ENCODE peak calls at places on chromosomes 6 and 20, in five cellular contexts. One of them, this sample, is unnamed.

GRCh38 chr6:21396313-21396712 is 197.2 kb upstream of the SOX4 start:
- DNase-seq in H9: no peak
- DNase-seq in tibial artery: no peak
- DNase-seq in ascending aorta: no peak
- DNase-seq in ovary: no peak
- DNase-seq in this sample: no peak

GRCh38 chr6:112330071-112330876 is 16.9 kb upstream of the RFPL4B start:
- DNase-seq in ovary: no peak
- DNase-seq in ascending aorta: no peak
- DNase-seq in H9: no peak
- DNase-seq in tibial artery: no peak
- DNase-seq in this sample: no peak

GRCh38 chr6:90463874-90464273 is 123.0 kb downstream of the MAP3K7 start:
- DNase-seq in H9: no peak
- DNase-seq in ascending aorta: no peak
- DNase-seq in tibial artery: no peak
- DNase-seq in ovary: no peak
- DNase-seq in this sample: no peak

GRCh38 chr6:25193865-25194679 is 85.1 kb upstream of the CARMIL1 start:
- DNase-seq in ascending aorta: no peak
- DNase-seq in H9: no peak
- DNase-seq in ovary: no peak
- DNase-seq in tibial artery: no peak
- DNase-seq in this sample: no peak

GRCh38 chr6:16955899-16956298 is 146.0 kb upstream of the STMND1 start:
- DNase-seq in ascending aorta: no peak
- DNase-seq in H9: no peak
- DNase-seq in ovary: no peak
- DNase-seq in tibial artery: no peak
- DNase-seq in this sample: no peak

GRCh38 chr6:158031445-158032353 is 50.0 kb downstream of the SYNJ2 start:
- DNase-seq in H9: no peak
- DNase-seq in tibial artery: peak; percentile 85
- DNase-seq in ascending aorta: peak; percentile 61
- DNase-seq in ovary: no peak
- DNase-seq in this sample: no peak

GRCh38 chr6:55046869-55047422 is 127.4 kb upstream of the HCRTR2 start:
- DNase-seq in ascending aorta: no peak
- DNase-seq in ovary: no peak
- DNase-seq in H9: no peak
- DNase-seq in tibial artery: no peak
- DNase-seq in this sample: no peak

GRCh38 chr20:31860431-31861345 is 9.6 kb downstream of the DUSP15 start:
- DNase-seq in ovary: no peak
- DNase-seq in H9: peak; percentile 75
- DNase-seq in tibial artery: no peak
- DNase-seq in ascending aorta: no peak
- DNase-seq in this sample: no peak

GRCh38 chr20:50590348-50590664 is 80.1 kb downstream of the PTPN1 start:
- DNase-seq in H9: no peak
- DNase-seq in ovary: no peak
- DNase-seq in ascending aorta: no peak
- DNase-seq in tibial artery: no peak
- DNase-seq in this sample: no peak

GRCh38 chr6:31534521-31535040 is 5.8 kb downstream of the MCCD1 start:
- DNase-seq in tibial artery: no peak
- DNase-seq in ovary: no peak
- DNase-seq in ascending aorta: no peak
- DNase-seq in H9: no peak
- DNase-seq in this sample: no peak

GRCh38 chr6:43250992-43251373 is 7.7 kb downstream of the TTBK1 start:
- DNase-seq in ascending aorta: no peak
- DNase-seq in ovary: no peak
- DNase-seq in H9: no peak
- DNase-seq in tibial artery: no peak
- DNase-seq in this sample: peak; percentile 61

GRCh38 chr20:52552181-52552872 is 360.7 kb upstream of the ZFP64 start:
- DNase-seq in ascending aorta: no peak
- DNase-seq in tibial artery: no peak
- DNase-seq in ovary: no peak
- DNase-seq in H9: no peak
- DNase-seq in this sample: no peak

GRCh38 chr20:41619360-41620115 is 1.4 kb upstream of the CHD6 start:
- DNase-seq in tibial artery: no peak
- DNase-seq in ascending aorta: no peak
- DNase-seq in H9: no peak
- DNase-seq in ovary: no peak
- DNase-seq in this sample: no peak

GRCh38 chr20:44033344-44033743 is 118.7 kb downstream of the TOX2 start:
- DNase-seq in ovary: no peak
- DNase-seq in H9: no peak
- DNase-seq in tibial artery: no peak
- DNase-seq in ascending aorta: no peak
- DNase-seq in this sample: no peak

GRCh38 chr6:20875369-20875963 is 341.2 kb downstream of the CDKAL1 start:
- DNase-seq in ascending aorta: no peak
- DNase-seq in tibial artery: no peak
- DNase-seq in H9: no peak
- DNase-seq in ovary: peak; percentile 21
- DNase-seq in this sample: no peak

GRCh38 chr6:139402935-139403386 is 28.5 kb upstream of the CITED2 start:
- DNase-seq in ovary: no peak
- DNase-seq in H9: no peak
- DNase-seq in ascending aorta: no peak
- DNase-seq in tibial artery: no peak
- DNase-seq in this sample: no peak

GRCh38 chr6:17622144-17622543 is 22.0 kb downstream of the FAM8A1 start:
- DNase-seq in ovary: no peak
- DNase-seq in H9: no peak
- DNase-seq in ascending aorta: no peak
- DNase-seq in tibial artery: no peak
- DNase-seq in this sample: no peak

GRCh38 chr6:38306915-38307314 is 332.8 kb downstream of the BTBD9 start:
- DNase-seq in tibial artery: no peak
- DNase-seq in H9: no peak
- DNase-seq in ovary: no peak
- DNase-seq in ascending aorta: no peak
- DNase-seq in this sample: no peak

GRCh38 chr20:36274248-36274841 is 31.8 kb upstream of the DLGAP4 start:
- DNase-seq in ovary: no peak
- DNase-seq in ascending aorta: no peak
- DNase-seq in H9: no peak
- DNase-seq in tibial artery: peak; percentile 54
- DNase-seq in this sample: no peak

GRCh38 chr20:36273414-36274247 is 32.5 kb upstream of the DLGAP4 start:
- DNase-seq in H9: no peak
- DNase-seq in ovary: no peak
- DNase-seq in ascending aorta: no peak
- DNase-seq in tibial artery: peak; percentile 41
- DNase-seq in this sample: no peak

GRCh38 chr20:36277546-36277945 is 28.6 kb upstream of the DLGAP4 start:
- DNase-seq in H9: no peak
- DNase-seq in ascending aorta: no peak
- DNase-seq in ovary: no peak
- DNase-seq in tibial artery: no peak
- DNase-seq in this sample: no peak

GRCh38 chr20:36275011-36275410 is 31.1 kb upstream of the DLGAP4 start:
- DNase-seq in ovary: no peak
- DNase-seq in tibial artery: peak; percentile 34
- DNase-seq in ascending aorta: no peak
- DNase-seq in H9: no peak
- DNase-seq in this sample: no peak

GRCh38 chr20:36275441-36276189 is 30.5 kb upstream of the DLGAP4 start:
- DNase-seq in ovary: no peak
- DNase-seq in ascending aorta: no peak
- DNase-seq in H9: no peak
- DNase-seq in tibial artery: peak; percentile 31
- DNase-seq in this sample: no peak
- H3K27me3 ChIP-seq in ovary: no peaks in the 10 kb centered on the region
- H3K27me3 ChIP-seq in ascending aorta: no peaks in the 10 kb centered on the region
- H3K27me3 ChIP-seq in H9: no peaks in the 10 kb centered on the region
- H3K27me3 ChIP-seq in tibial artery: peaks cover 50% of the 10 kb centered on the region
- H3K27me3 ChIP-seq in this sample: no peaks in the 10 kb centered on the region

DNA sequence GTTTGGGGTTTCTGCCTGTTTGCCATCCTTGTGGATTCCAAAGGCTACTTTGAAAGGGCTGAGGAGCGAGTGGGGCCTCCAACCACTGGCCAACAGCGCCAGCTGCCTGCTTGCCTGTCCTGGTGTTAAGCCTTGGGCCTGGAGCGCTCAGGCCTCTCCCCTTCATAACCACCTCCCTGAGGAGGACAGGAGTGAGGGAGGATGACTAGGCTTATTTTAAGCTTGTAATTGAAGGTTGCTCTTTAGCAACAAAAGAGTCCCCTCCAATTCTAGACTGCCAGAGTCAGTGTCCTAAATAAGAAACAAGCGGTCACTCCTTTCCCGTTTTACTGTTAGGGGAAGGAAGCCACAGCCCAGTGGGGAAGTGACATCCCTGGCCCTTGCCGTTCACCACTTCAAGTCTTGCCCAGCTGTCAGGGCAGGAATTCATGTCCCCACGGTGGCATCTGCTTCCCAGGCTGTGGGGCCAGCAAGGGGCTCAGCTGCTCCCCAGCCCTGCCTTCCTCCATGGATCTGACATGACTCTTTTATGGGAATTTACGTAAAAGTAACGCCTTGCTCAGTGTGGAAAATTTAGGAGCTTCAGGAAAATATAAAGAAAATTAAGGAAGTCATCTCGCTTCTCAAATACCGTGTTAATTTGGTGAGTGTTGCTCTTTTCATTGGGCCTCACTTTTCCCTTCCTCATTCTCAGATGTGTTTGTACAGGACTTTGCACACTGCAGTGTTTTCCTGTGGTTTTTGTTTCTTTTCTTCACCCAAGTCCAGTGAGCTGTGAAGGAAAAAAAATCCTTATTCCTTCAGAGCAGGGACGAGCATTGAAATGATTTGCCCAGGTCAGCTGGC is 57.8 kb downstream of the SSR1 start:
- DNase-seq in ovary: no peak
- DNase-seq in ascending aorta: no peak
- DNase-seq in H9: no peak
- DNase-seq in tibial artery: no peak
- DNase-seq in this sample: no peak
- H3K27ac ChIP-seq in ovary: no peak overlapping the region
- H3K27ac ChIP-seq in ascending aorta: peak overlapping the region; percentile 40
- H3K27ac ChIP-seq in H9: no peak overlapping the region
- H3K27ac ChIP-seq in tibial artery: no peak overlapping the region
- H3K27ac ChIP-seq in this sample: no peak overlapping the region

GRCh38 chr20:59935457-59936185 is 2.2 kb upstream of the SYCP2 start:
- DNase-seq in ovary: no peak
- DNase-seq in H9: no peak
- DNase-seq in ascending aorta: no peak
- DNase-seq in tibial artery: no peak
- DNase-seq in this sample: no peak
- H3K27me3 ChIP-seq in ovary: no peaks in the 10 kb centered on the region
- H3K27me3 ChIP-seq in H9: peaks cover 10% of the 10 kb centered on the region
- H3K27me3 ChIP-seq in ascending aorta: no peaks in the 10 kb centered on the region
- H3K27me3 ChIP-seq in tibial artery: no peaks in the 10 kb centered on the region
- H3K27me3 ChIP-seq in this sample: no peaks in the 10 kb centered on the region

GRCh38 chr6:136439514-136440186 is 110.6 kb downstream of the MAP7 start:
- DNase-seq in H9: no peak
- DNase-seq in ovary: no peak
- DNase-seq in tibial artery: no peak
- DNase-seq in ascending aorta: no peak
- DNase-seq in this sample: peak; percentile 68
- H3K27ac ChIP-seq in H9: no peak overlapping the region
- H3K27ac ChIP-seq in ovary: no peak overlapping the region
- H3K27ac ChIP-seq in tibial artery: no peak overlapping the region
- H3K27ac ChIP-seq in ascending aorta: no peak overlapping the region
- H3K27ac ChIP-seq in this sample: peak overlapping the region; percentile 78

GRCh38 chr20:59150821-59151251 is 12.8 kb upstream of the ZNF831 start:
- DNase-seq in ascending aorta: no peak
- DNase-seq in H9: no peak
- DNase-seq in tibial artery: no peak
- DNase-seq in ovary: no peak
- DNase-seq in this sample: no peak
- H3K27me3 ChIP-seq in ascending aorta: no peaks in the 10 kb centered on the region
- H3K27me3 ChIP-seq in H9: no peaks in the 10 kb centered on the region
- H3K27me3 ChIP-seq in tibial artery: no peaks in the 10 kb centered on the region
- H3K27me3 ChIP-seq in ovary: no peaks in the 10 kb centered on the region
- H3K27me3 ChIP-seq in this sample: no peaks in the 10 kb centered on the region

GRCh38 chr20:25685276-25686080 is 11.2 kb downstream of the ZNF337 start:
- DNase-seq in ascending aorta: no peak
- DNase-seq in tibial artery: no peak
- DNase-seq in H9: no peak
- DNase-seq in ovary: no peak
- DNase-seq in this sample: no peak
- H3K27ac ChIP-seq in ascending aorta: no peak overlapping the region
- H3K27ac ChIP-seq in tibial artery: no peak overlapping the region
- H3K27ac ChIP-seq in H9: no peak overlapping the region
- H3K27ac ChIP-seq in ovary: no peak overlapping the region
- H3K27ac ChIP-seq in this sample: no peak overlapping the region

GRCh38 chr20:22921595-22922421 is 113.3 kb upstream of the SSTR4 start:
- DNase-seq in ovary: no peak
- DNase-seq in ascending aorta: no peak
- DNase-seq in H9: no peak
- DNase-seq in tibial artery: no peak
- DNase-seq in this sample: no peak
- H3K27me3 ChIP-seq in ovary: no peaks in the 10 kb centered on the region
- H3K27me3 ChIP-seq in ascending aorta: no peaks in the 10 kb centered on the region
- H3K27me3 ChIP-seq in H9: no peaks in the 10 kb centered on the region
- H3K27me3 ChIP-seq in tibial artery: peaks cover 1% of the 10 kb centered on the region
- H3K27me3 ChIP-seq in this sample: no peaks in the 10 kb centered on the region

This sample was measured in colonic mucosa.